ENCODE peak calls at places on chromosome 17, in four cellular contexts. V is CD8-positive, alpha-beta memory T cell; Q is NCI-H2081 treated with DMSO at 0.1 percent for 48 hours; T is gastrocnemius medialis. O is an unnamed sample.

GRCh38 chr17:35242805-35243458 is at the start of gene SLFN5:
- DNase-seq in V (peak; percentile 94), Q (no peak), T (peak; percentile 97), O (peak; percentile 96)

GRCh38 chr17:58121925-58122324 is 26.3 kb upstream of the OR4D1 start:
- DNase-seq in V (peak; percentile 45), Q (no peak), T (no peak), O (no peak)

GRCh38 chr17:66675991-66676371 is 158.9 kb upstream of the CACNG5 start:
- DNase-seq in V (no peak), Q (no peak), T (peak; percentile 83), O (peak; percentile 22)

GRCh38 chr17:78322858-78323455 is 36.9 kb downstream of the SOCS3 start:
- DNase-seq in V (no peak), Q (no peak), T (no peak), O (peak; percentile 89)

GRCh38 chr17:34465756-34466155 is 102.7 kb upstream of the CCL1 start:
- DNase-seq in V (no peak), Q (no peak), T (no peak), O (no peak)

GRCh38 chr17:2055494-2056220 is 754 bp downstream of the HIC1 start:
- DNase-seq in V (no peak), Q (no peak), T (no peak), O (peak; percentile 67)

GRCh38 chr17:55114283-55114682 is 145.7 kb downstream of the STXBP4 start:
- DNase-seq in V (no peak), Q (no peak), T (no peak), O (no peak)

GRCh38 chr17:3026856-3027751 is 36.3 kb downstream of the OR1D5 start:
- DNase-seq in V (no peak), Q (no peak), T (no peak), O (no peak)

GRCh38 chr17:3033248-3033640 is 30.2 kb downstream of the OR1D5 start:
- DNase-seq in V (no peak), Q (no peak), T (no peak), O (no peak)

GRCh38 chr17:67053438-67054000 is 9.2 kb downstream of the CACNG1 start:
- DNase-seq in V (no peak), Q (no peak), T (no peak), O (no peak)

GRCh38 chr17:19812407-19812806 is 55.3 kb downstream of the ULK2 start:
- DNase-seq in V (peak; percentile 3), Q (no peak), T (no peak), O (no peak)

GRCh38 chr17:65601881-65602280 is 40.4 kb upstream of the AXIN2 start:
- DNase-seq in V (no peak), Q (no peak), T (no peak), O (no peak)

GRCh38 chr17:19905514-19905913 is 37.8 kb upstream of the ULK2 start:
- DNase-seq in V (no peak), Q (no peak), T (no peak), O (no peak)

GRCh38 chr17:75684924-75685323 is 17.8 kb downstream of the SAP30BP start:
- DNase-seq in V (no peak), Q (no peak), T (no peak), O (no peak)

GRCh38 chr17:30290696-30291570 is 811 bp downstream of the BLMH start:
- DNase-seq in V (peak; percentile 7), Q (no peak), T (no peak), O (peak; percentile 28)

GRCh38 chr17:19977360-19978205 is at the start of gene AKAP10:
- DNase-seq in V (peak; percentile 90), Q (no peak), T (peak; percentile 86), O (peak; percentile 94)

GRCh38 chr17:71392715-71393567 is 727.9 kb upstream of the SOX9 start:
- DNase-seq in V (no peak), Q (no peak), T (no peak), O (no peak)

GRCh38 chr17:60386137-60386395 is 5.9 kb downstream of the USP32 start:
- DNase-seq in V (no peak), Q (no peak), T (no peak), O (no peak)

GRCh38 chr17:1312261-1312870 is 32.9 kb downstream of the TRARG1 start:
- DNase-seq in V (no peak), Q (no peak), T (no peak), O (no peak)

GRCh38 chr17:63435681-63436522 is 10.2 kb downstream of the CYB561 start:
- DNase-seq in V (no peak), Q (no peak), T (no peak), O (no peak)

GRCh38 chr17:68033636-68034451 is 1.7 kb upstream of the KPNA2 start:
- DNase-seq in V (no peak), Q (no peak), T (no peak), O (no peak)

GRCh38 chr17:65925606-65926307 is 266.2 kb downstream of the CEP112 start:
- DNase-seq in V (no peak), Q (no peak), T (no peak), O (no peak)

GRCh38 chr17:74864866-74865395 is 5.2 kb upstream of the GRIN2C start:
- DNase-seq in V (peak; percentile 63), Q (no peak), T (peak; percentile 37), O (peak; percentile 88)

GRCh38 chr17:42964161-42964932 is at the start of gene AARSD1:
- DNase-seq in V (peak; percentile 89), Q (peak; percentile 88), T (peak; percentile 85), O (peak; percentile 90)

GRCh38 chr17:978110-979093 is 1.2 kb downstream of the NXN start:
- DNase-seq in V (peak; percentile 17), Q (no peak), T (no peak), O (peak; percentile 42)

GRCh38 chr17:83137523-83137922 is 58.1 kb downstream of the METRNL start:
- DNase-seq in V (no peak), Q (no peak), T (no peak), O (no peak)

GRCh38 chr17:19785854-19786253 is 37.8 kb upstream of the ALDH3A1 start:
- DNase-seq in V (no peak), Q (no peak), T (no peak), O (no peak)

GRCh38 chr17:72697602-72698146 is 394.8 kb downstream of the SLC39A11 start:
- DNase-seq in V (no peak), Q (no peak), T (no peak), O (no peak)

GRCh38 chr17:78448356-78448993 is 70.0 kb downstream of the PGS1 start:
- DNase-seq in V (no peak), Q (no peak), T (no peak), O (no peak)

GRCh38 chr17:17892731-17893130 is 55.9 kb upstream of the SREBF1 start:
- DNase-seq in V (no peak), Q (no peak), T (no peak), O (no peak)

O was measured in psoas muscle.